ENCODE peak calls at places on chromosome 20, in six cellular contexts. F, Q, I, K, Z and E are unnamed samples.

GRCh38 chr20:19893356-19893755 is 123.8 kb upstream of the NAA20 start:
- DNase-seq in F (no peak), I (no peak), Q (no peak), K (no peak), Z (no peak), E (no peak)

GRCh38 chr20:46634528-46634927 is 16.7 kb downstream of the SLC13A3 start:
- DNase-seq in F (no peak), K (no peak), Q (no peak), Z (no peak), I (no peak), E (no peak)

GRCh38 chr20:25032065-25032477 is 25.9 kb downstream of the ACSS1 start:
- DNase-seq in K (no peak), Z (no peak), Q (no peak), F (peak), I (peak), E (no peak)

GRCh38 chr20:32538526-32538918 is 46.6 kb downstream of the NOL4L start:
- DNase-seq in I (peak), F (no peak), K (peak), Q (no peak), Z (peak), E (no peak)

GRCh38 chr20:63969851-63970713 is at the start of gene ZNF512B:
- DNase-seq in I (peak), K (peak), F (peak), Z (peak), Q (peak), E (peak)

GRCh38 chr20:1375515-1375914 is 17.3 kb downstream of the FKBP1A start:
- DNase-seq in Z (no peak), K (no peak), Q (no peak), I (no peak), F (no peak), E (no peak)

GRCh38 chr20:45917790-45918141 is 5.8 kb upstream of the PLTP start:
- DNase-seq in F (no peak), Z (no peak), K (no peak), I (peak), Q (no peak), E (no peak)

GRCh38 chr20:63941282-63942060 is 14.7 kb downstream of the UCKL1 start:
- DNase-seq in K (peak), Q (peak), F (peak), I (peak), Z (peak), E (peak)

GRCh38 chr20:57652865-57653545 is 32.8 kb upstream of the ZBP1 start:
- DNase-seq in Q (no peak), K (no peak), F (no peak), I (peak), Z (peak), E (peak)